ENCODE peak calls at places on chromosome 22, in five cellular contexts. V is Calu3; W is fibroblast of the conjunctiva; S is stimulated activated CD4-positive, alpha-beta T cell treated with anti-CD3 and anti-CD28 coated beads, Interleukin-4, amount 100 ng/mL, for 4 hours; Q is HCT116. R is an unnamed sample.

GRCh38 chr22:45507798-45508197 is 5.1 kb downstream of the FBLN1 start:
- DNase-seq in V (no peak), W (no peak), S (no peak), Q (no peak), R (no peak)

GRCh38 chr22:29269230-29269604 is 1.1 kb downstream of the EWSR1 start:
- DNase-seq in V (no peak), W (no peak), S (no peak), Q (no peak), R (no peak)

GRCh38 chr22:18954333-18954732 is 18.2 kb upstream of the PRODH start:
- DNase-seq in V (peak; percentile 81), W (no peak), S (peak; percentile 30), Q (no peak), R (no peak)

GRCh38 chr22:25496396-25497064 is 67.9 kb upstream of the GRK3 start:
- DNase-seq in V (no peak), W (no peak), S (no peak), Q (no peak), R (no peak)

GRCh38 chr22:43828711-43829447 is 16.8 kb upstream of the EFCAB6 start:
- DNase-seq in V (no peak), W (peak; percentile 49), S (no peak), Q (no peak), R (no peak)

GRCh38 chr22:32707971-32708370 is 93.5 kb upstream of the TIMP3 start:
- DNase-seq in V (no peak), W (no peak), S (no peak), Q (no peak), R (no peak)

GRCh38 chr22:26632422-26633155 is 10.8 kb downstream of the CRYBA4 start:
- DNase-seq in V (no peak), W (no peak), S (no peak), Q (no peak), R (no peak)

GRCh38 chr22:35684270-35684700 is 33.4 kb upstream of the APOL5 start:
- DNase-seq in V (peak; percentile 10), W (peak; percentile 41), S (no peak), Q (no peak), R (no peak)

GRCh38 chr22:39396156-39396796 is 3.3 kb upstream of the TAB1 start:
- DNase-seq in V (no peak), W (no peak), S (no peak), Q (no peak), R (no peak)

GRCh38 chr22:23002612-23003180 is 67.6 kb upstream of the GNAZ start:
- DNase-seq in V (no peak), W (no peak), S (no peak), Q (no peak), R (no peak)

GRCh38 chr22:35051791-35052190 is 14.2 kb upstream of the ISX start:
- DNase-seq in V (no peak), W (no peak), S (no peak), Q (no peak), R (no peak)

GRCh38 chr22:40111451-40111850 is 66.3 kb upstream of the TNRC6B start:
- DNase-seq in V (no peak), W (no peak), S (no peak), Q (no peak), R (no peak)